ENCODE peak calls at places on chromosome 22, in four cellular contexts. T, S, H and B are unnamed samples.
A peak's percentile ranks its signal among the peaks of the same experiment; 100 is the strongest.

GRCh38 chr22:25627271-25627848 is 62.9 kb downstream of the GRK3 start:
- DNase-seq in T (no peak), S (no peak), H (no peak), B (no peak)

GRCh38 chr22:41826430-41827383 is 6.2 kb upstream of the SREBF2 start:
- DNase-seq in T (peak; percentile 57), S (no peak), H (no peak), B (no peak)

GRCh38 chr22:17748555-17749353 is 25.5 kb downstream of the BID start:
- DNase-seq in T (no peak), S (no peak), H (no peak), B (no peak)

GRCh38 chr22:44686873-44687600 is 15.0 kb upstream of the PRR5 start:
- DNase-seq in T (no peak), S (no peak), H (no peak), B (no peak)

GRCh38 chr22:38700271-38700788 is 413 bp downstream of the JOSD1 start:
- DNase-seq in T (peak; percentile 80), S (no peak), H (peak; percentile 91), B (peak; percentile 84)

GRCh38 chr22:43136255-43136654 is 6.9 kb downstream of the MCAT start:
- DNase-seq in T (no peak), S (peak; percentile 38), H (no peak), B (no peak)

GRCh38 chr22:44601725-44602124 is 100.3 kb upstream of the PRR5 start:
- DNase-seq in T (no peak), S (no peak), H (no peak), B (no peak)

GRCh38 chr22:41478891-41479521 is 10.1 kb downstream of the ACO2 start:
- DNase-seq in T (no peak), S (no peak), H (peak; percentile 68), B (peak; percentile 71)

GRCh38 chr22:21961886-21962654 is 9.4 kb upstream of the PPM1F start:
- DNase-seq in T (peak; percentile 49), S (no peak), H (no peak), B (no peak)

GRCh38 chr22:46078241-46079092 is 71.9 kb upstream of the PPARA start:
- DNase-seq in T (no peak), S (no peak), H (peak; percentile 80), B (peak; percentile 68)

GRCh38 chr22:20494978-20495860 is at the start of gene KLHL22:
- DNase-seq in T (peak; percentile 43), S (no peak), H (peak; percentile 75), B (peak; percentile 74)

GRCh38 chr22:32528984-32529982 is 54.7 kb downstream of the FBXO7 start:
- DNase-seq in T (peak; percentile 84), S (peak; percentile 68), H (peak; percentile 86), B (peak; percentile 92)

GRCh38 chr22:49871482-49871881 is 17.8 kb downstream of the ZBED4 start:
- DNase-seq in T (no peak), S (no peak), H (no peak), B (no peak)

GRCh38 chr22:49101873-49102272 is 725.8 kb downstream of the BRD1 start:
- DNase-seq in T (no peak), S (no peak), H (peak; percentile 47), B (no peak)

GRCh38 chr22:42742940-42743339 is 22.3 kb upstream of the A4GALT start:
- DNase-seq in T (no peak), S (no peak), H (no peak), B (no peak)

GRCh38 chr22:49735411-49736311 is 92.0 kb downstream of the BRD1 start:
- DNase-seq in T (no peak), S (peak; percentile 30), H (peak; percentile 59), B (no peak)

GRCh38 chr22:25714739-25715138 is 27.2 kb upstream of the MYO18B start:
- DNase-seq in T (no peak), S (no peak), H (no peak), B (no peak)

GRCh38 chr22:37036655-37037377 is 14.7 kb upstream of the KCTD17 start:
- DNase-seq in T (no peak), S (no peak), H (no peak), B (no peak)
- H3K4me1 ChIP-seq in T (peaks cover 17% of the 10 kb centered on the region), S (peaks cover 10% of the 10 kb centered on the region), H (peaks cover 12% of the 10 kb centered on the region), B (peaks cover 3% of the 10 kb centered on the region)

DNA sequence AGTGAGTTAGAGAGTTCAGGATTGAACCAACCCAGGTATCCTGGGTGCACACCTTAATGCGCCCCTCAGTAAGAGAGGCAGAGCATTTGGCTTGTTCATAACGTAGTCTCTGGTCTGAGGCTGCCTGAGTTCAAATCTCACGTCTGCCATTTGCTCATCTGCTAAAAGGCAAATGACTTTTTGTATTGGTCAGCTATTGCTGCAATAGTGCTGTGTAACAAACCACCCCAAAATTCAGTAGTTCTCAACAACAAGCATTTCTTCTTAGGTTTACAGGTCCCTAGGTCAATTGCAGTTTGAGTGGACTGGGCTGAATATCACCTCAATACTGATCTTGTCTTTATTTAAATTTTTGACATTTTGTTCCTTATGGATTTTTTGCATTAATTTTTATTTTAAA is 18.1 kb downstream of the RASD2 start:
- DNase-seq in T (no peak), S (no peak), H (no peak), B (no peak)
- H3K4me1 ChIP-seq in T (no peaks in the 10 kb centered on the region), S (no peaks in the 10 kb centered on the region), H (no peaks in the 10 kb centered on the region), B (no peaks in the 10 kb centered on the region)

GRCh38 chr22:24430431-24431308 is 3.3 kb downstream of the ADORA2A start:
- DNase-seq in T (no peak), S (no peak), H (peak; percentile 63), B (no peak)

GRCh38 chr22:24429411-24430365 is 2.3 kb downstream of the ADORA2A start:
- DNase-seq in T (no peak), S (no peak), H (peak; percentile 69), B (peak; percentile 10)

GRCh38 chr22:24427500-24428164 is at the start of gene ADORA2A:
- DNase-seq in T (peak; percentile 51), S (no peak), H (no peak), B (no peak)

GRCh38 chr22:24426859-24427499 is 420 bp upstream of the ADORA2A start:
- DNase-seq in T (no peak), S (no peak), H (no peak), B (no peak)

DNA sequence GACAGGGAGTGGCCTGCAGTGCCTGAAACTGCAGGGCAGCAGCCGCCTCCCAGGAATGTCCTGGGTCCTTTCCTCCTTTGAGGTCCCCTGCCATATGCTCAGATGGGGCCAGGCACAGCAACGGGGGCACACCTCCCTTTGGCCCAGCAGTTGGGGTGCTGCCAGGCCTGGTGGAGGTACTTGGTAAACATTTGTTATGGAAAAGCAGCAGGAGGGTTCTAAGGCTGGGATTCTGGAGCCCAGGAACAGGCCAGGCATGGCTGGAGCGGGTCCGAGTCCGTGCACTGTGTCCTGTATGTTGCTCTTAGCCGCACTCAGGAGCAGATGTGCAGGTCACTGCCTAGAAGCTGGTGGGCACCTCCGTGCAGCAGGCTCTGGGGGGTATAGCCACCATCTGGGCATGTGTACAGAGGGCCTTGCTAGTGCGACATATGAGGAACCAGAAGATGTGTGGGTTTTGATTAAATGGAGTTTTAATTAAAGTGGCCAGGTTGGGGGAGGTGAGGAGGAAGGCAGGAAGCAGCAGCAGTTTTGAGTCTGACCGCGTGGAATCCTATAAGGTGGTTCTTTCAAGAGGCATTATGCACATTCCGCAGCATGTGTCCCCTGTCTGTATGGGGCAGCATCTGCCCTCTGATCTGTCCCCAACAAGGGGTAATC is 1.5 kb downstream of the ADORA2A start:
- DNase-seq in T (no peak), S (no peak), H (no peak), B (peak; percentile 3)
- H3K4me1 ChIP-seq in T (peaks cover 8% of the 10 kb centered on the region), S (peaks cover 15% of the 10 kb centered on the region), H (peaks cover 38% of the 10 kb centered on the region), B (peaks cover 33% of the 10 kb centered on the region)

GRCh38 chr22:37566329-37566837 is 6.1 kb downstream of the CDC42EP1 start:
- DNase-seq in T (no peak), S (no peak), H (peak; percentile 79), B (no peak)

GRCh38 chr22:37566903-37567798 is 6.9 kb downstream of the CDC42EP1 start:
- DNase-seq in T (peak; percentile 96), S (peak; percentile 50), H (peak; percentile 95), B (peak; percentile 87)

GRCh38 chr22:37564111-37564711 is 3.9 kb downstream of the CDC42EP1 start:
- DNase-seq in T (no peak), S (no peak), H (no peak), B (no peak)

GRCh38 chr22:37567991-37568390 is 7.7 kb downstream of the CDC42EP1 start:
- DNase-seq in T (no peak), S (no peak), H (no peak), B (no peak)

GRCh38 chr22:37565830-37566229 is 5.5 kb downstream of the CDC42EP1 start:
- DNase-seq in T (no peak), S (no peak), H (no peak), B (no peak)
- H3K4me1 ChIP-seq in T (peaks cover 38% of the 10 kb centered on the region), S (peaks cover 27% of the 10 kb centered on the region), H (peaks cover 85% of the 10 kb centered on the region), B (peaks cover 93% of the 10 kb centered on the region)

DNA sequence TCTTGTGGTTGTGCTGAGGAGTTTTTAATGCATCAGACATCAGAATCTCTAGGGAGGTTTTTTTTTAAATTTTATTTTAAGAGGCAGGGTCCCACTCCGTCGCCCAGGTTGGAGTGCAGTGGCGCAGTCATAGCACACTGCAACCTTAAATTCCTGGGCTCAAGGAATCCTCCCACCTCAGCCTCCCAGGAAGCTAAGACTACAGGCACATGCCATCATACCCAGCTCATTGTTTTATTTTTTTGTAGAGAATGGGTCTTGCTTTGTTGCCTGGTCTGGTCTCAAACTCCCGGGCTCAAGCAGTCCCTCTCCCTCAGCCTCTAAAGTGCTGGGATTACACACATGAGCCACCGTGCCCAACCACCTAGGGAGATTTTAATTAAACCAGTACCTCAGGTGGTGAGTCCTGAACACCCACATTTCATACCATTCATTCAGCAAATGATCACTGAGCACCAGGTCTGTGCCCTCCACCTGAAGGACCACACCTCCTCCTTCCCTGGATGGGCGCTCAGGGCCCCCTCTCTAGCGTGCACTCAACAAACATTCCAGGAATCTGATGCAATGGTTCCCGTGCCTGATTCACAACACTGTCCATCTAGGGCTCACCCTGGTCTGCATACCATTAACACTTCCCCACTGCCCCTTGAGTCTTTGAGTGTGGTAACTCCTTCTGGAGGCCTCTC is 9.5 kb upstream of the MYH9 start:
- DNase-seq in T (no peak), S (no peak), H (peak; percentile 68), B (no peak)
- H3K4me1 ChIP-seq in T (peaks cover 8% of the 10 kb centered on the region), S (no peaks in the 10 kb centered on the region), H (peaks cover 14% of the 10 kb centered on the region), B (no peaks in the 10 kb centered on the region)

DNA sequence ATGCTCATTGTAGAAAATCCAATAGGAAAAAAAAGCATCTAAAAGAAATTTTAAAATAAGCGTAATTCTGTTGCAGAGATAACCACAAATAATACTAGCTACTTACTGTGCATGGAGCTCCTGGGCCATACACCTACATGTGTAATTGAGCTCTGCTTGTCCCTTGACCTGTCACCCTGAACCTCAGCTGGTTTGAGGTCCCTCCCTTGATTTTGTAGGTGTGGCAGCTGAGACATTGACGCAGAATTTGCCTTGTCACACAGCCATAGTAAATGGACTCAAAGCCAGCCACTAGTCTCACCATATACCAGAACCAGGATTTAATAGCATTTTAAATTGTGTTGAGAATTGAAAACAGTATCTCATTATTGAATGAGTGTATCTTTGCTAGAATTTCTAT is 135.2 kb downstream of the MORC2 start:
- DNase-seq in T (no peak), S (no peak), H (no peak), B (no peak)
- H3K4me1 ChIP-seq in T (no peaks in the 10 kb centered on the region), S (no peaks in the 10 kb centered on the region), H (no peaks in the 10 kb centered on the region), B (no peaks in the 10 kb centered on the region)

DNA sequence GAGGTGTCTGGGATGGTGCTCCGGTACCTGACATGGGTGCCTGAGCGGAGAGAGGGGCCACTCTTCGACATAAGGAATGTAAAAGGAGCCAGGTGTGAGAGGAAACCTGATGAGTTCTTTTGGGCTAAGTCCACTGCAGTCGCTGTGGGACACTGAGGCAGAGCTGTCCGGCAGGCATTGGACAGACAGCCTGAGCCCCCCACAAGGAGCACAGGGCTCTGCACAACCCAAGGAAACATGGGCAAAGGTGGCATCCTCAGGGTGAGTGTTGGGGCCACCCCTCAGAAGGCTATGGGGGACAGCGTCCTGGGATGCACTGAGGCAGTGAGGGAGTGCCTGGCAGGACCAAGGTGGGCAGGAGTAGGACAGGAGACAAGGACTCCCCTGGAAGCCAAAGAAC is 57.7 kb upstream of the EMID1 start:
- DNase-seq in T (no peak), S (no peak), H (peak; percentile 40), B (peak; percentile 27)
- H3K4me1 ChIP-seq in T (no peaks in the 10 kb centered on the region), S (peaks cover 14% of the 10 kb centered on the region), H (peaks cover 29% of the 10 kb centered on the region), B (peaks cover 7% of the 10 kb centered on the region)